ENCODE peak calls at places on chromosomes 11 and 22, in nine cellular contexts. One of them, this sample, is unnamed.

GRCh38 chr11:117972589-117973445 is 13.4 kb upstream of the IL10RA start:
- DNase-seq in PC-3: peak
- DNase-seq in HCT116: no peak
- DNase-seq in GM23248: no peak
- DNase-seq in GM23338: no peak
- DNase-seq in hepatocyte: peak
- DNase-seq in neural progenitor cell: no peak
- DNase-seq in SK-N-SH: no peak
- DNase-seq in MM.1S: no peak
- DNase-seq in this sample: no peak

GRCh38 chr22:39634530-39635399 is 64.2 kb downstream of the CACNA1I start:
- DNase-seq in PC-3: peak
- DNase-seq in HCT116: peak
- DNase-seq in GM23248: peak
- DNase-seq in GM23338: no peak
- DNase-seq in hepatocyte: peak
- DNase-seq in neural progenitor cell: no peak
- DNase-seq in SK-N-SH: no peak
- DNase-seq in MM.1S: no peak
- DNase-seq in this sample: no peak

GRCh38 chr11:44192015-44192380 is 96.5 kb downstream of the EXT2 start:
- DNase-seq in PC-3: no peak
- DNase-seq in HCT116: no peak
- DNase-seq in GM23248: no peak
- DNase-seq in GM23338: no peak
- DNase-seq in hepatocyte: no peak
- DNase-seq in neural progenitor cell: no peak
- DNase-seq in SK-N-SH: no peak
- DNase-seq in MM.1S: no peak
- DNase-seq in this sample: no peak

GRCh38 chr11:71190551-71190950 is 61.8 kb downstream of the SHANK2 start:
- DNase-seq in PC-3: no peak
- DNase-seq in HCT116: no peak
- DNase-seq in GM23248: no peak
- DNase-seq in GM23338: no peak
- DNase-seq in hepatocyte: no peak
- DNase-seq in neural progenitor cell: no peak
- DNase-seq in SK-N-SH: no peak
- DNase-seq in MM.1S: no peak
- DNase-seq in this sample: no peak

GRCh38 chr22:40385041-40385782 is 14.8 kb downstream of the SGSM3 start:
- DNase-seq in PC-3: no peak
- DNase-seq in HCT116: no peak
- DNase-seq in GM23248: no peak
- DNase-seq in GM23338: no peak
- DNase-seq in hepatocyte: no peak
- DNase-seq in neural progenitor cell: no peak
- DNase-seq in SK-N-SH: no peak
- DNase-seq in MM.1S: peak
- DNase-seq in this sample: peak

GRCh38 chr11:2507945-2508749 is 63.3 kb downstream of the KCNQ1 start:
- DNase-seq in PC-3: no peak
- DNase-seq in HCT116: no peak
- DNase-seq in GM23248: no peak
- DNase-seq in GM23338: no peak
- DNase-seq in hepatocyte: no peak
- DNase-seq in neural progenitor cell: no peak
- DNase-seq in SK-N-SH: no peak
- DNase-seq in MM.1S: no peak
- DNase-seq in this sample: no peak

GRCh38 chr11:129374081-129374992 is 1.3 kb upstream of the BARX2 start:
- DNase-seq in PC-3: no peak
- DNase-seq in HCT116: no peak
- DNase-seq in GM23248: peak
- DNase-seq in GM23338: peak
- DNase-seq in hepatocyte: no peak
- DNase-seq in neural progenitor cell: peak
- DNase-seq in SK-N-SH: peak
- DNase-seq in MM.1S: peak
- DNase-seq in this sample: no peak

GRCh38 chr11:71364176-71364671 is 84.0 kb downstream of the DHCR7 start:
- DNase-seq in PC-3: no peak
- DNase-seq in HCT116: no peak
- DNase-seq in GM23248: no peak
- DNase-seq in GM23338: no peak
- DNase-seq in hepatocyte: no peak
- DNase-seq in neural progenitor cell: no peak
- DNase-seq in SK-N-SH: no peak
- DNase-seq in MM.1S: no peak
- DNase-seq in this sample: no peak

GRCh38 chr11:122375687-122376399 is 259.8 kb upstream of the BLID start:
- DNase-seq in PC-3: peak
- DNase-seq in HCT116: peak
- DNase-seq in GM23248: peak
- DNase-seq in GM23338: no peak
- DNase-seq in hepatocyte: no peak
- DNase-seq in neural progenitor cell: no peak
- DNase-seq in SK-N-SH: no peak
- DNase-seq in MM.1S: no peak
- DNase-seq in this sample: no peak

GRCh38 chr11:117195208-117195607 is 4.0 kb upstream of the TAGLN start:
- DNase-seq in PC-3: no peak
- DNase-seq in HCT116: no peak
- DNase-seq in GM23248: no peak
- DNase-seq in GM23338: no peak
- DNase-seq in hepatocyte: no peak
- DNase-seq in neural progenitor cell: no peak
- DNase-seq in SK-N-SH: no peak
- DNase-seq in MM.1S: no peak
- DNase-seq in this sample: no peak

GRCh38 chr11:79471071-79471470 is 30.2 kb upstream of the TENM4 start:
- DNase-seq in PC-3: peak
- DNase-seq in HCT116: no peak
- DNase-seq in GM23248: no peak
- DNase-seq in GM23338: peak
- DNase-seq in hepatocyte: no peak
- DNase-seq in neural progenitor cell: no peak
- DNase-seq in SK-N-SH: no peak
- DNase-seq in MM.1S: no peak
- DNase-seq in this sample: no peak

GRCh38 chr22:42548597-42549328 is 5.0 kb upstream of the SERHL2 start:
- DNase-seq in PC-3: no peak
- DNase-seq in HCT116: no peak
- DNase-seq in GM23248: no peak
- DNase-seq in GM23338: peak
- DNase-seq in hepatocyte: no peak
- DNase-seq in neural progenitor cell: no peak
- DNase-seq in SK-N-SH: no peak
- DNase-seq in MM.1S: no peak
- DNase-seq in this sample: no peak

GRCh38 chr11:120643254-120643653 is 131.7 kb downstream of the GRIK4 start:
- DNase-seq in PC-3: no peak
- DNase-seq in HCT116: no peak
- DNase-seq in GM23248: no peak
- DNase-seq in GM23338: no peak
- DNase-seq in hepatocyte: no peak
- DNase-seq in neural progenitor cell: peak
- DNase-seq in SK-N-SH: no peak
- DNase-seq in MM.1S: no peak
- DNase-seq in this sample: no peak

GRCh38 chr11:115170133-115170815 is 333.9 kb downstream of the CADM1 start:
- DNase-seq in PC-3: peak
- DNase-seq in HCT116: no peak
- DNase-seq in GM23248: peak
- DNase-seq in GM23338: peak
- DNase-seq in hepatocyte: peak
- DNase-seq in neural progenitor cell: peak
- DNase-seq in SK-N-SH: peak
- DNase-seq in MM.1S: peak
- DNase-seq in this sample: peak

GRCh38 chr22:30413745-30414524 is 11.6 kb upstream of the MTFP1 start:
- DNase-seq in PC-3: no peak
- DNase-seq in HCT116: no peak
- DNase-seq in GM23248: no peak
- DNase-seq in GM23338: no peak
- DNase-seq in hepatocyte: no peak
- DNase-seq in neural progenitor cell: no peak
- DNase-seq in SK-N-SH: no peak
- DNase-seq in MM.1S: no peak
- DNase-seq in this sample: no peak

GRCh38 chr22:19127329-19128008 is 3.6 kb upstream of the TSSK2 start:
- DNase-seq in PC-3: no peak
- DNase-seq in HCT116: no peak
- DNase-seq in GM23248: no peak
- DNase-seq in GM23338: no peak
- DNase-seq in hepatocyte: no peak
- DNase-seq in neural progenitor cell: no peak
- DNase-seq in SK-N-SH: no peak
- DNase-seq in MM.1S: no peak
- DNase-seq in this sample: no peak

GRCh38 chr11:73660497-73661034 is 14.2 kb downstream of the PLEKHB1 start:
- DNase-seq in PC-3: no peak
- DNase-seq in HCT116: no peak
- DNase-seq in GM23248: no peak
- DNase-seq in GM23338: no peak
- DNase-seq in hepatocyte: no peak
- DNase-seq in neural progenitor cell: no peak
- DNase-seq in SK-N-SH: no peak
- DNase-seq in MM.1S: no peak
- DNase-seq in this sample: no peak

GRCh38 chr11:12066799-12067508 is 43.4 kb upstream of the MICAL2 start:
- DNase-seq in PC-3: peak
- DNase-seq in HCT116: no peak
- DNase-seq in GM23248: peak
- DNase-seq in GM23338: peak
- DNase-seq in hepatocyte: peak
- DNase-seq in neural progenitor cell: peak
- DNase-seq in SK-N-SH: no peak
- DNase-seq in MM.1S: no peak
- DNase-seq in this sample: no peak

GRCh38 chr11:69106124-69106811 is 49.5 kb upstream of the SMIM38 start:
- DNase-seq in PC-3: peak
- DNase-seq in HCT116: no peak
- DNase-seq in GM23248: no peak
- DNase-seq in GM23338: no peak
- DNase-seq in hepatocyte: no peak
- DNase-seq in neural progenitor cell: no peak
- DNase-seq in SK-N-SH: peak
- DNase-seq in MM.1S: no peak
- DNase-seq in this sample: no peak

GRCh38 chr11:109680127-109680526 is 258.1 kb downstream of the C11orf87 start:
- DNase-seq in PC-3: peak
- DNase-seq in HCT116: no peak
- DNase-seq in GM23248: peak
- DNase-seq in GM23338: no peak
- DNase-seq in hepatocyte: no peak
- DNase-seq in neural progenitor cell: no peak
- DNase-seq in SK-N-SH: no peak
- DNase-seq in MM.1S: no peak
- DNase-seq in this sample: no peak

GRCh38 chr11:40376346-40376745 is 1083.1 kb downstream of the LRRC4C start:
- DNase-seq in PC-3: no peak
- DNase-seq in HCT116: no peak
- DNase-seq in GM23248: no peak
- DNase-seq in GM23338: no peak
- DNase-seq in hepatocyte: no peak
- DNase-seq in neural progenitor cell: no peak
- DNase-seq in SK-N-SH: no peak
- DNase-seq in MM.1S: no peak
- DNase-seq in this sample: no peak
- TF ChIP-seq EZH2phosphoT487 in PC-3: no peak
- TF ChIP-seq EZH2phosphoT487 in HCT116: no peak
- TF ChIP-seq EZH2phosphoT487 in GM23248: no peak
- TF ChIP-seq EZH2phosphoT487 in GM23338: no peak
- TF ChIP-seq EZH2phosphoT487 in hepatocyte: no peak
- TF ChIP-seq EZH2phosphoT487 in neural progenitor cell: no peak
- TF ChIP-seq EZH2phosphoT487 in SK-N-SH: no peak
- TF ChIP-seq EZH2phosphoT487 in MM.1S: no peak
- TF ChIP-seq EZH2phosphoT487 in this sample: no peak

GRCh38 chr11:96761451-96761850 is 371.6 kb downstream of the JRKL start:
- DNase-seq in PC-3: no peak
- DNase-seq in HCT116: no peak
- DNase-seq in GM23248: no peak
- DNase-seq in GM23338: no peak
- DNase-seq in hepatocyte: no peak
- DNase-seq in neural progenitor cell: no peak
- DNase-seq in SK-N-SH: no peak
- DNase-seq in MM.1S: no peak
- DNase-seq in this sample: no peak
- H3K4me2 ChIP-seq in PC-3: no peak
- H3K4me2 ChIP-seq in HCT116: no peak
- H3K4me2 ChIP-seq in GM23248: no peak
- H3K4me2 ChIP-seq in GM23338: no peak
- H3K4me2 ChIP-seq in hepatocyte: no peak
- H3K4me2 ChIP-seq in neural progenitor cell: no peak
- H3K4me2 ChIP-seq in SK-N-SH: no peak
- H3K4me2 ChIP-seq in MM.1S: no peak
- H3K4me2 ChIP-seq in this sample: no peak

GRCh38 chr11:27218498-27219038 is 144.4 kb downstream of the CCDC34 start:
- DNase-seq in PC-3: peak
- DNase-seq in HCT116: no peak
- DNase-seq in GM23248: peak
- DNase-seq in GM23338: no peak
- DNase-seq in hepatocyte: no peak
- DNase-seq in neural progenitor cell: no peak
- DNase-seq in SK-N-SH: no peak
- DNase-seq in MM.1S: no peak
- DNase-seq in this sample: no peak
- H2AFZ ChIP-seq in PC-3: no peak
- H2AFZ ChIP-seq in HCT116: no peak
- H2AFZ ChIP-seq in GM23248: no peak
- H2AFZ ChIP-seq in GM23338: no peak
- H2AFZ ChIP-seq in hepatocyte: no peak
- H2AFZ ChIP-seq in neural progenitor cell: no peak
- H2AFZ ChIP-seq in SK-N-SH: peak
- H2AFZ ChIP-seq in MM.1S: no peak
- H2AFZ ChIP-seq in this sample: no peak

DNA sequence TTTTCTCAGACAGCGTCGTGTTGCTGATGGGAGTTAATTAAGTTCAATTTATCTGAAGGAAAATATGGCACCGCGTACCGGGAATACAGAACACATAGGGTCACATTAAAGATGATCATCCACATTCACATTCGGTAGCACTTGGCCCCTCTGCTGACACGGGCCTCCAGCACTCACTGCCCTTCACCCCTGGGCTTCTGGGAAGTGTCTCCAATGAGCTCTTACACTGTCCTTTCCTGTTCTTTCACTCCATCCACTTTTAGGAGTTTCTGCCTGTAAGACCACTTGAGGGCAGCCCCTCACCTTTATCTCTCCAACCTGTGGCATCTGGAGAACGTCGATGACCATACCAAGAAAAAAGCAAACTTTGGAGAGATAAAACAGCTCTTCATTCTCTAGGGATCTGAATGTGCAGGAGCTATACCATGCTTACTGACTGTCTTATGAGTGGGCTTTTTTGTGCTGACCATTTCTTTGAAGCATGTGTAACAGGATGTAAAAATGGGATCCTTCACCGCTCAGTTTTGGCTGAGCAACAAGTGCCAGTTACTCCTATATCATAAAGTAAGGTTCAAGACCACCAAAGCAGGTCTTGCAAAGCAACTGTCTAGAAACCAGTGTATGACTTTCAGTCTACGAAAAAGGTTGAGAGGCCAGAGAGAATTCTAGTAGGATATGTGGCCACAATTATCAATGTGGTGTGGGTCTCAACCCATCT is 1.1 kb upstream of the SERGEF start:
- DNase-seq in PC-3: no peak
- DNase-seq in HCT116: no peak
- DNase-seq in GM23248: peak
- DNase-seq in GM23338: peak
- DNase-seq in hepatocyte: peak
- DNase-seq in neural progenitor cell: peak
- DNase-seq in SK-N-SH: peak
- DNase-seq in MM.1S: no peak
- DNase-seq in this sample: peak
- TF ChIP-seq EZH2phosphoT487 in PC-3: no peak
- TF ChIP-seq EZH2phosphoT487 in HCT116: no peak
- TF ChIP-seq EZH2phosphoT487 in GM23248: no peak
- TF ChIP-seq EZH2phosphoT487 in GM23338: no peak
- TF ChIP-seq EZH2phosphoT487 in hepatocyte: no peak
- TF ChIP-seq EZH2phosphoT487 in neural progenitor cell: no peak
- TF ChIP-seq EZH2phosphoT487 in SK-N-SH: no peak
- TF ChIP-seq EZH2phosphoT487 in MM.1S: no peak
- TF ChIP-seq EZH2phosphoT487 in this sample: no peak

This sample was measured in OCI-LY7.